ENCODE peak calls at places on chromosome 17, in seven cellular contexts. One of them, this sample, is unnamed.

GRCh38 chr17:41382396-41382795 is 290 bp upstream of the KRT34 start:
- DNase-seq in caudate nucleus: no peak
- DNase-seq in neuronal stem cell: no peak
- DNase-seq in left ventricle myocardium inferior: no peak
- DNase-seq in WERI-Rb-1: no peak
- DNase-seq in CD8-positive, alpha-beta T cell: no peak
- DNase-seq in substantia nigra: no peak
- DNase-seq in this sample: no peak

GRCh38 chr17:63961355-63962207 is 11.1 kb downstream of the SCN4A start:
- DNase-seq in CD8-positive, alpha-beta T cell: peak; percentile 22
- DNase-seq in caudate nucleus: no peak
- DNase-seq in left ventricle myocardium inferior: peak; percentile 56
- DNase-seq in substantia nigra: no peak
- DNase-seq in WERI-Rb-1: peak; percentile 69
- DNase-seq in neuronal stem cell: peak; percentile 97
- DNase-seq in this sample: peak; percentile 14

GRCh38 chr17:44637066-44637465 is 19.2 kb upstream of the MEIOC start:
- DNase-seq in left ventricle myocardium inferior: no peak
- DNase-seq in neuronal stem cell: no peak
- DNase-seq in WERI-Rb-1: no peak
- DNase-seq in substantia nigra: no peak
- DNase-seq in caudate nucleus: no peak
- DNase-seq in CD8-positive, alpha-beta T cell: no peak
- DNase-seq in this sample: no peak

GRCh38 chr17:37388266-37388665 is 12.5 kb downstream of the C17orf78 start:
- DNase-seq in CD8-positive, alpha-beta T cell: no peak
- DNase-seq in neuronal stem cell: no peak
- DNase-seq in WERI-Rb-1: no peak
- DNase-seq in substantia nigra: no peak
- DNase-seq in left ventricle myocardium inferior: no peak
- DNase-seq in caudate nucleus: no peak
- DNase-seq in this sample: peak; percentile 65

GRCh38 chr17:37650419-37651003 is 7.3 kb upstream of the DDX52 start:
- DNase-seq in neuronal stem cell: peak; percentile 44
- DNase-seq in CD8-positive, alpha-beta T cell: no peak
- DNase-seq in WERI-Rb-1: peak; percentile 56
- DNase-seq in caudate nucleus: no peak
- DNase-seq in substantia nigra: peak; percentile 1
- DNase-seq in left ventricle myocardium inferior: no peak
- DNase-seq in this sample: no peak

GRCh38 chr17:73498176-73498575 is 146.1 kb downstream of the SDK2 start:
- DNase-seq in left ventricle myocardium inferior: no peak
- DNase-seq in neuronal stem cell: no peak
- DNase-seq in CD8-positive, alpha-beta T cell: no peak
- DNase-seq in WERI-Rb-1: no peak
- DNase-seq in caudate nucleus: no peak
- DNase-seq in substantia nigra: no peak
- DNase-seq in this sample: no peak

GRCh38 chr17:66945451-66945850 is 19.1 kb upstream of the CACNG4 start:
- DNase-seq in substantia nigra: no peak
- DNase-seq in neuronal stem cell: no peak
- DNase-seq in left ventricle myocardium inferior: no peak
- DNase-seq in caudate nucleus: peak; percentile 8
- DNase-seq in CD8-positive, alpha-beta T cell: no peak
- DNase-seq in WERI-Rb-1: no peak
- DNase-seq in this sample: peak; percentile 69

GRCh38 chr17:32461853-32462617 is 17.7 kb downstream of the PSMD11 start:
- DNase-seq in left ventricle myocardium inferior: no peak
- DNase-seq in substantia nigra: peak; percentile 6
- DNase-seq in CD8-positive, alpha-beta T cell: peak; percentile 75
- DNase-seq in WERI-Rb-1: peak; percentile 62
- DNase-seq in neuronal stem cell: peak; percentile 45
- DNase-seq in caudate nucleus: peak; percentile 19
- DNase-seq in this sample: peak; percentile 36

GRCh38 chr17:8072339-8072726 is 15.2 kb downstream of the ALOX12B start:
- DNase-seq in caudate nucleus: no peak
- DNase-seq in neuronal stem cell: no peak
- DNase-seq in CD8-positive, alpha-beta T cell: no peak
- DNase-seq in left ventricle myocardium inferior: no peak
- DNase-seq in substantia nigra: no peak
- DNase-seq in WERI-Rb-1: no peak
- DNase-seq in this sample: no peak

GRCh38 chr17:43094129-43094834 is 30.9 kb downstream of the BRCA1 start:
- DNase-seq in neuronal stem cell: no peak
- DNase-seq in CD8-positive, alpha-beta T cell: no peak
- DNase-seq in substantia nigra: no peak
- DNase-seq in left ventricle myocardium inferior: no peak
- DNase-seq in caudate nucleus: no peak
- DNase-seq in WERI-Rb-1: no peak
- DNase-seq in this sample: peak; percentile 63

GRCh38 chr17:43860077-43860725 is 13.2 kb downstream of the CD300LG start:
- DNase-seq in neuronal stem cell: no peak
- DNase-seq in WERI-Rb-1: no peak
- DNase-seq in CD8-positive, alpha-beta T cell: no peak
- DNase-seq in left ventricle myocardium inferior: no peak
- DNase-seq in substantia nigra: no peak
- DNase-seq in caudate nucleus: no peak
- DNase-seq in this sample: no peak

GRCh38 chr17:79000396-79001189 is 9.0 kb downstream of the CANT1 start:
- DNase-seq in WERI-Rb-1: no peak
- DNase-seq in caudate nucleus: no peak
- DNase-seq in neuronal stem cell: no peak
- DNase-seq in substantia nigra: no peak
- DNase-seq in CD8-positive, alpha-beta T cell: no peak
- DNase-seq in left ventricle myocardium inferior: no peak
- DNase-seq in this sample: no peak

GRCh38 chr17:51166987-51167931 is 1.0 kb downstream of the NME2 start:
- DNase-seq in neuronal stem cell: peak; percentile 39
- DNase-seq in caudate nucleus: peak; percentile 53
- DNase-seq in CD8-positive, alpha-beta T cell: peak; percentile 67
- DNase-seq in substantia nigra: no peak
- DNase-seq in left ventricle myocardium inferior: peak; percentile 43
- DNase-seq in WERI-Rb-1: peak; percentile 75
- DNase-seq in this sample: no peak

GRCh38 chr17:29929006-29929543 is 953 bp downstream of the SSH2 start:
- DNase-seq in neuronal stem cell: peak; percentile 17
- DNase-seq in substantia nigra: no peak
- DNase-seq in caudate nucleus: peak; percentile 50
- DNase-seq in left ventricle myocardium inferior: no peak
- DNase-seq in WERI-Rb-1: peak; percentile 32
- DNase-seq in CD8-positive, alpha-beta T cell: no peak
- DNase-seq in this sample: peak; percentile 20

GRCh38 chr17:38735161-38735997 is 5.2 kb downstream of the CISD3 start:
- DNase-seq in neuronal stem cell: no peak
- DNase-seq in CD8-positive, alpha-beta T cell: peak; percentile 88
- DNase-seq in substantia nigra: peak; percentile 57
- DNase-seq in caudate nucleus: peak; percentile 63
- DNase-seq in WERI-Rb-1: peak; percentile 71
- DNase-seq in left ventricle myocardium inferior: peak; percentile 68
- DNase-seq in this sample: no peak

GRCh38 chr17:9622961-9623360 is 22.4 kb upstream of the USP43 start:
- DNase-seq in substantia nigra: no peak
- DNase-seq in left ventricle myocardium inferior: no peak
- DNase-seq in WERI-Rb-1: no peak
- DNase-seq in caudate nucleus: no peak
- DNase-seq in neuronal stem cell: no peak
- DNase-seq in CD8-positive, alpha-beta T cell: no peak
- DNase-seq in this sample: no peak

GRCh38 chr17:67092291-67092690 is 47.9 kb downstream of the CACNG1 start:
- DNase-seq in WERI-Rb-1: no peak
- DNase-seq in neuronal stem cell: no peak
- DNase-seq in caudate nucleus: no peak
- DNase-seq in CD8-positive, alpha-beta T cell: no peak
- DNase-seq in substantia nigra: no peak
- DNase-seq in left ventricle myocardium inferior: no peak
- DNase-seq in this sample: no peak

GRCh38 chr17:66715745-66716156 is 119.2 kb upstream of the CACNG5 start:
- DNase-seq in WERI-Rb-1: peak; percentile 35
- DNase-seq in substantia nigra: no peak
- DNase-seq in left ventricle myocardium inferior: no peak
- DNase-seq in neuronal stem cell: peak; percentile 56
- DNase-seq in CD8-positive, alpha-beta T cell: no peak
- DNase-seq in caudate nucleus: no peak
- DNase-seq in this sample: peak; percentile 43

GRCh38 chr17:1907818-1908698 is 78.3 kb downstream of the RPA1 start:
- DNase-seq in substantia nigra: no peak
- DNase-seq in WERI-Rb-1: peak; percentile 88
- DNase-seq in CD8-positive, alpha-beta T cell: peak; percentile 8
- DNase-seq in left ventricle myocardium inferior: no peak
- DNase-seq in neuronal stem cell: peak; percentile 67
- DNase-seq in caudate nucleus: peak; percentile 26
- DNase-seq in this sample: peak; percentile 25

GRCh38 chr17:79024901-79025737 is 1.1 kb downstream of the C1QTNF1 start:
- DNase-seq in left ventricle myocardium inferior: peak; percentile 76
- DNase-seq in substantia nigra: no peak
- DNase-seq in caudate nucleus: no peak
- DNase-seq in CD8-positive, alpha-beta T cell: no peak
- DNase-seq in WERI-Rb-1: no peak
- DNase-seq in neuronal stem cell: no peak
- DNase-seq in this sample: no peak

GRCh38 chr17:51860934-51861561 is 297.5 kb downstream of the CA10 start:
- DNase-seq in left ventricle myocardium inferior: no peak
- DNase-seq in WERI-Rb-1: peak; percentile 91
- DNase-seq in caudate nucleus: peak; percentile 31
- DNase-seq in substantia nigra: peak; percentile 8
- DNase-seq in neuronal stem cell: peak; percentile 64
- DNase-seq in CD8-positive, alpha-beta T cell: no peak
- DNase-seq in this sample: no peak

GRCh38 chr17:1906622-1907021 is 76.8 kb downstream of the RPA1 start:
- DNase-seq in left ventricle myocardium inferior: no peak
- DNase-seq in WERI-Rb-1: peak; percentile 49
- DNase-seq in caudate nucleus: no peak
- DNase-seq in substantia nigra: no peak
- DNase-seq in CD8-positive, alpha-beta T cell: no peak
- DNase-seq in neuronal stem cell: peak; percentile 65
- DNase-seq in this sample: no peak

GRCh38 chr17:38879878-38880727 is 10.2 kb downstream of the LASP1 start:
- DNase-seq in CD8-positive, alpha-beta T cell: no peak
- DNase-seq in WERI-Rb-1: no peak
- DNase-seq in substantia nigra: no peak
- DNase-seq in caudate nucleus: no peak
- DNase-seq in left ventricle myocardium inferior: no peak
- DNase-seq in neuronal stem cell: no peak
- DNase-seq in this sample: peak; percentile 77

GRCh38 chr17:44314869-44315661 is 6.7 kb downstream of the RUNDC3A start:
- DNase-seq in WERI-Rb-1: no peak
- DNase-seq in substantia nigra: no peak
- DNase-seq in CD8-positive, alpha-beta T cell: peak; percentile 35
- DNase-seq in left ventricle myocardium inferior: no peak
- DNase-seq in caudate nucleus: peak; percentile 62
- DNase-seq in neuronal stem cell: no peak
- DNase-seq in this sample: no peak

GRCh38 chr17:75784473-75785015 is at the start of gene UNK:
- DNase-seq in CD8-positive, alpha-beta T cell: peak; percentile 93
- DNase-seq in neuronal stem cell: peak; percentile 98
- DNase-seq in left ventricle myocardium inferior: peak; percentile 96
- DNase-seq in substantia nigra: peak; percentile 98
- DNase-seq in WERI-Rb-1: peak; percentile 100
- DNase-seq in caudate nucleus: peak; percentile 98
- DNase-seq in this sample: peak; percentile 98

GRCh38 chr17:75783803-75784472 is 668 bp upstream of the UNK start:
- DNase-seq in substantia nigra: no peak
- DNase-seq in CD8-positive, alpha-beta T cell: peak; percentile 14
- DNase-seq in WERI-Rb-1: peak; percentile 57
- DNase-seq in left ventricle myocardium inferior: no peak
- DNase-seq in caudate nucleus: no peak
- DNase-seq in neuronal stem cell: no peak
- DNase-seq in this sample: no peak

GRCh38 chr17:75785770-75786538 is 1.3 kb downstream of the UNK start:
- DNase-seq in caudate nucleus: no peak
- DNase-seq in left ventricle myocardium inferior: no peak
- DNase-seq in neuronal stem cell: no peak
- DNase-seq in WERI-Rb-1: no peak
- DNase-seq in substantia nigra: no peak
- DNase-seq in CD8-positive, alpha-beta T cell: no peak
- DNase-seq in this sample: peak; percentile 70

GRCh38 chr17:75783069-75783783 is 1.4 kb upstream of the UNK start:
- DNase-seq in left ventricle myocardium inferior: no peak
- DNase-seq in CD8-positive, alpha-beta T cell: no peak
- DNase-seq in caudate nucleus: no peak
- DNase-seq in WERI-Rb-1: no peak
- DNase-seq in neuronal stem cell: no peak
- DNase-seq in substantia nigra: no peak
- DNase-seq in this sample: peak; percentile 27

GRCh38 chr17:75785016-75785769 is 587 bp downstream of the UNK start:
- DNase-seq in substantia nigra: peak; percentile 89
- DNase-seq in WERI-Rb-1: peak; percentile 96
- DNase-seq in caudate nucleus: peak; percentile 91
- DNase-seq in CD8-positive, alpha-beta T cell: no peak
- DNase-seq in neuronal stem cell: peak; percentile 86
- DNase-seq in left ventricle myocardium inferior: peak; percentile 90
- DNase-seq in this sample: peak; percentile 72
- H3K27ac ChIP-seq in substantia nigra: peak overlapping the region; percentile 100
- H3K27ac ChIP-seq in WERI-Rb-1: peak overlapping the region; percentile 100
- H3K27ac ChIP-seq in caudate nucleus: peak overlapping the region; percentile 99
- H3K27ac ChIP-seq in CD8-positive, alpha-beta T cell: peak overlapping the region; percentile 100
- H3K27ac ChIP-seq in neuronal stem cell: peak overlapping the region; percentile 98
- H3K27ac ChIP-seq in left ventricle myocardium inferior: peak overlapping the region; percentile 100
- H3K27ac ChIP-seq in this sample: peak overlapping the region; percentile 100

GRCh38 chr17:82242698-82242976 is 13.8 kb downstream of the SLC16A3 start:
- DNase-seq in substantia nigra: no peak
- DNase-seq in WERI-Rb-1: no peak
- DNase-seq in neuronal stem cell: no peak
- DNase-seq in left ventricle myocardium inferior: no peak
- DNase-seq in caudate nucleus: no peak
- DNase-seq in CD8-positive, alpha-beta T cell: no peak
- DNase-seq in this sample: no peak
- H3K27ac ChIP-seq in substantia nigra: peak overlapping the region; percentile 46
- H3K27ac ChIP-seq in WERI-Rb-1: no peak overlapping the region
- H3K27ac ChIP-seq in neuronal stem cell: no peak overlapping the region
- H3K27ac ChIP-seq in left ventricle myocardium inferior: peak overlapping the region; percentile 89
- H3K27ac ChIP-seq in caudate nucleus: peak overlapping the region; percentile 79
- H3K27ac ChIP-seq in CD8-positive, alpha-beta T cell: no peak overlapping the region
- H3K27ac ChIP-seq in this sample: peak overlapping the region; percentile 21

GRCh38 chr17:17018612-17019429 is 23.4 kb upstream of the MPRIP start:
- DNase-seq in left ventricle myocardium inferior: peak; percentile 5
- DNase-seq in WERI-Rb-1: no peak
- DNase-seq in CD8-positive, alpha-beta T cell: no peak
- DNase-seq in substantia nigra: no peak
- DNase-seq in caudate nucleus: no peak
- DNase-seq in neuronal stem cell: no peak
- DNase-seq in this sample: no peak
- H3K27ac ChIP-seq in left ventricle myocardium inferior: no peak overlapping the region
- H3K27ac ChIP-seq in WERI-Rb-1: no peak overlapping the region
- H3K27ac ChIP-seq in CD8-positive, alpha-beta T cell: no peak overlapping the region
- H3K27ac ChIP-seq in substantia nigra: no peak overlapping the region
- H3K27ac ChIP-seq in caudate nucleus: no peak overlapping the region
- H3K27ac ChIP-seq in neuronal stem cell: no peak overlapping the region
- H3K27ac ChIP-seq in this sample: no peak overlapping the region

DNA sequence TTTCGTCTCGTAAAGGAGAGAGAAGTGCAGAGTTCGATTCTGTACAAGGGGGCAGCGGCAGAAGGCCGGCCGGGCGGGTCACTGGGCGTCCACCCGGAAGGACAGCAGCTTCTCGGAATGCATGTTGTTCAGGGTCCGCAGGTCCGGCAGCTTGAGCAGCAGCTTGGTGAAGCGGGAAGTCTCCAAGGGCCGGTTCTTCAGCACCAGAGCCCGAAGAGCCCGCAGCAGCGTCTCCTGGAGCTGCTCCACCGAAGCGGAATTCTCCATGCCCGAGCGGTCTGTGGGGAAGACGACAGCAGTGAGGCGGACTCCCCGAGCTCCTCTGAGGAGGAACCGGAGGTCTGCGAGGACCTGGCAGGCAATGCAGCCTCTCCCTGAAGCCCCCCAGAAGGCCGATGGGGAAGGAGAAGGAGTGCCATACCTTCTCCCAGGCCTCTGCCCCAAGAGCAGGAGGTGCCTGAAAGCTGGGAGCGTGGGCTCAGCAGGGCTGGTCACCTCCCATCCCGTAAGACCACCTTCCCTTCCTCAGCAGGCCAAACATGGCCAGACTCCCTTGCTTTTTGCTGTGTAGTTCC is 7.3 kb downstream of the NR1D1 start:
- DNase-seq in WERI-Rb-1: no peak
- DNase-seq in neuronal stem cell: no peak
- DNase-seq in substantia nigra: no peak
- DNase-seq in left ventricle myocardium inferior: no peak
- DNase-seq in caudate nucleus: no peak
- DNase-seq in CD8-positive, alpha-beta T cell: no peak
- DNase-seq in this sample: no peak
- H3K27ac ChIP-seq in WERI-Rb-1: peak overlapping the region; percentile 78
- H3K27ac ChIP-seq in neuronal stem cell: no peak overlapping the region
- H3K27ac ChIP-seq in substantia nigra: peak overlapping the region; percentile 81
- H3K27ac ChIP-seq in left ventricle myocardium inferior: peak overlapping the region; percentile 100
- H3K27ac ChIP-seq in caudate nucleus: peak overlapping the region; percentile 86
- H3K27ac ChIP-seq in CD8-positive, alpha-beta T cell: no peak overlapping the region
- H3K27ac ChIP-seq in this sample: no peak overlapping the region

This sample was measured in astrocyte.